ENCODE peak calls at places on chromosomes 6 and 20, in four cellular contexts. G, O, E and A are unnamed samples. For H3K9me2, the result is how much of the 10 kb centered on the place peaks cover.

GRCh38 chr20:1191289-1191688 is 6.5 kb upstream of the TMEM74B start:
- DNase-seq in O (no peak), G (no peak), E (no peak), A (no peak)

GRCh38 chr6:166078294-166078693 is 89.4 kb downstream of the TBXT start:
- DNase-seq in O (peak), G (no peak), E (no peak), A (no peak)

GRCh38 chr6:111176763-111177099 is 89.4 kb downstream of the SLC16A10 start:
- DNase-seq in E (no peak), G (no peak), O (no peak), A (no peak)

GRCh38 chr20:1301031-1301529 is 27.9 kb downstream of the SDCBP2 start:
- DNase-seq in G (no peak), E (no peak), O (peak), A (no peak)

GRCh38 chr6:151634336-151634720 is 140.5 kb downstream of the CCDC170 start:
- DNase-seq in E (no peak), O (no peak), G (no peak), A (no peak)

GRCh38 chr20:4961746-4962145 is 39.6 kb downstream of the SLC23A2 start:
- DNase-seq in G (no peak), E (peak), O (peak), A (no peak)

GRCh38 chr6:108497883-108498282 is 62.8 kb upstream of the FOXO3 start:
- DNase-seq in O (peak), E (peak), G (peak), A (peak)

GRCh38 chr6:40393641-40394040 is 193.5 kb downstream of the LRFN2 start:
- DNase-seq in G (no peak), O (peak), E (no peak), A (no peak)

GRCh38 chr6:25169551-25170335 is 109.4 kb upstream of the CARMIL1 start:
- DNase-seq in O (peak), E (no peak), G (no peak), A (no peak)

GRCh38 chr20:48192109-48192508 is 406.8 kb upstream of the SULF2 start:
- DNase-seq in O (no peak), G (no peak), E (no peak), A (no peak)

GRCh38 chr6:44503471-44503870 is 116.0 kb downstream of the CDC5L start:
- DNase-seq in E (no peak), O (no peak), G (no peak), A (no peak)
- H3K9me2 ChIP-seq in E (under half), O (under half), G (under half), A (under half)

GRCh38 chr6:158812611-158813010 is 6.6 kb downstream of the EZR start:
- DNase-seq in E (no peak), G (no peak), O (no peak), A (no peak)
- H3K4me2 ChIP-seq in E (peak), G (no peak), O (no peak), A (peak)

DNA sequence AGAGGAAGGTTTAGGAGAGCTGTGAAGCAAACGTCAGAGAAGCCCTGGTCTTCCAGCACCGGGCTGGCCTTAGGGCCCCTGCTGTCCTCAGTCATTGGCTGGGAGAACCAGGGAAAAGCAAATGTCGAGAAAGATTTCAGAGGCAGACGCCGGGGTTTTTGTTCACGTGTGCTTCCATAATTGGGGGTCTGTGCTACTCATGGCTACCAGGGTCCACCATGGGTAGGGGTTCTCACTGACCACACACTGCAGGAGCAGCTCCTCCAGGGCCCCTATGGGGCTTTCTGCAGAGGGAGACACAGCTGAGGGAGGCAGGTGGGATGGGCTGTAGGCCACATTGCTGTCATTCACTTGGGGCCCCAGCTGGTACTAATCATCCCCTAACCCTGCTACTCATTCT is 291.8 kb upstream of the FOXQ1 start:
- DNase-seq in E (no peak), G (no peak), O (no peak), A (no peak)
- H3K9me2 ChIP-seq in E (under half), G (under half), O (under half), A (under half)

GRCh38 chr6:45438849-45439406 is 61.2 kb upstream of the SUPT3H start:
- DNase-seq in E (no peak), G (no peak), O (peak), A (no peak)
- H3K4me2 ChIP-seq in E (no peak), G (no peak), O (peak), A (no peak)

GRCh38 chr20:30500829-30501440 is 756.5 kb upstream of the DEFB115 start:
- DNase-seq in O (no peak), G (no peak), E (no peak), A (no peak)
- H3K9me2 ChIP-seq in O (under half), G (under half), E (under half), A (under half)